ENCODE peak calls at places on chromosomes 13 and 19, in four cellular contexts. F is C1 segment of cervical spinal cord; Q is epithelial cell of proximal tubule; N is stimulated activated CD8-positive, alpha-beta memory T cell treated with anti-CD3 and anti-CD28 coated beads, Interleukin-2, amount 100 ng/mL, for 1 hour. X is an unnamed sample.

GRCh38 chr13:51475727-51476521 is 23.1 kb upstream of the INTS6 start:
- DNase-seq in N (no peak), F (no peak), Q (no peak), X (no peak)

GRCh38 chr19:4754248-4754647 is 30.6 kb upstream of the DPP9 start:
- DNase-seq in N (no peak), F (no peak), Q (no peak), X (no peak)

GRCh38 chr19:6023085-6023682 is 45.2 kb upstream of the RANBP3 start:
- DNase-seq in N (no peak), Q (no peak), F (no peak), X (no peak)

GRCh38 chr19:42422092-42422575 is 5.1 kb downstream of the LIPE start:
- DNase-seq in Q (no peak), F (no peak), N (no peak), X (no peak)

GRCh38 chr13:105513448-105513847 is 1022.0 kb downstream of the EFNB2 start:
- DNase-seq in N (no peak), F (no peak), Q (no peak), X (no peak)

GRCh38 chr13:39527961-39528720 is 74.9 kb downstream of the LHFPL6 start:
- DNase-seq in F (peak; percentile 95), Q (peak; percentile 70), N (no peak), X (no peak)

GRCh38 chr13:70253834-70254233 is 145.6 kb upstream of the KLHL1 start:
- DNase-seq in F (no peak), Q (no peak), N (no peak), X (peak; percentile 93)

GRCh38 chr13:99585609-99586008 is 84.3 kb downstream of the TM9SF2 start:
- DNase-seq in Q (no peak), F (no peak), N (no peak), X (no peak)

GRCh38 chr19:18967358-18968146 is 26.5 kb upstream of the HOMER3 start:
- DNase-seq in N (no peak), F (no peak), Q (peak; percentile 89), X (no peak)

GRCh38 chr13:23770428-23770827 is 118.8 kb downstream of the MIPEP start:
- DNase-seq in N (no peak), Q (no peak), F (no peak), X (no peak)

GRCh38 chr19:14347999-14348889 is 33.0 kb upstream of the ADGRE5 start:
- DNase-seq in Q (no peak), F (no peak), N (peak; percentile 58), X (peak; percentile 27)

GRCh38 chr13:35787937-35788336 is 311.4 kb upstream of the MAB21L1 start:
- DNase-seq in Q (no peak), N (no peak), F (peak; percentile 68), X (no peak)

GRCh38 chr19:35446194-35446593 is 1.9 kb upstream of the FFAR2 start:
- DNase-seq in N (no peak), F (no peak), Q (no peak), X (no peak)

GRCh38 chr13:112873851-112874750 is 94.9 kb upstream of the MCF2L start:
- DNase-seq in Q (no peak), N (peak; percentile 33), F (peak; percentile 41), X (peak; percentile 68)

GRCh38 chr19:4914736-4915501 is 5.6 kb downstream of the UHRF1 start:
- DNase-seq in F (no peak), N (peak; percentile 69), Q (no peak), X (no peak)

GRCh38 chr13:39881887-39882286 is 226.4 kb downstream of the COG6 start:
- DNase-seq in N (no peak), Q (no peak), F (no peak), X (no peak)

GRCh38 chr13:105291987-105292386 is 1243.5 kb downstream of the EFNB2 start:
- DNase-seq in N (no peak), F (no peak), Q (no peak), X (no peak)

GRCh38 chr13:100139822-100140221 is 50.9 kb downstream of the PCCA start:
- DNase-seq in Q (no peak), F (no peak), N (no peak), X (no peak)

GRCh38 chr19:53927745-53928144 is 18.7 kb downstream of the CACNG7 start:
- DNase-seq in Q (no peak), F (no peak), N (no peak), X (no peak)

GRCh38 chr19:46192990-46193650 is 36.4 kb upstream of the IGFL1 start:
- DNase-seq in F (no peak), N (no peak), Q (no peak), X (no peak)

GRCh38 chr13:85528578-85529215 is 270.5 kb downstream of the SLITRK6 start:
- DNase-seq in Q (no peak), F (no peak), N (no peak), X (no peak)

GRCh38 chr13:110244096-110244830 is 62.7 kb downstream of the COL4A1 start:
- DNase-seq in N (no peak), F (no peak), Q (no peak), X (no peak)

GRCh38 chr19:11200931-11201330 is 3.6 kb upstream of the KANK2 start:
- DNase-seq in Q (no peak), F (no peak), N (no peak), X (no peak)

GRCh38 chr13:75785130-75785529 is 149.0 kb downstream of the LMO7 start:
- DNase-seq in N (no peak), F (no peak), Q (no peak), X (no peak)

GRCh38 chr19:14072535-14073231 is at the start of gene MISP3:
- DNase-seq in F (peak; percentile 58), N (no peak), Q (no peak), X (peak; percentile 62)

GRCh38 chr13:60384911-60385310 is 12.1 kb upstream of the TDRD3 start:
- DNase-seq in N (no peak), F (no peak), Q (no peak), X (no peak)

GRCh38 chr13:89163081-89163480 is 1491.9 kb downstream of the SLITRK5 start:
- DNase-seq in Q (no peak), F (no peak), N (no peak), X (no peak)

GRCh38 chr19:45346449-45346848 is 5.9 kb downstream of the KLC3 start:
- DNase-seq in F (no peak), Q (no peak), N (no peak), X (no peak)

GRCh38 chr13:109481046-109481445 is 305.3 kb downstream of the IRS2 start:
- DNase-seq in Q (no peak), F (no peak), N (no peak), X (no peak)

GRCh38 chr13:36919206-36919832 is 719 bp downstream of the SMAD9 start:
- DNase-seq in N (no peak), F (no peak), Q (no peak), X (peak; percentile 78)

X was measured in NCI-H1105 treated with DMSO at 0.1 percent for 48 hours.